ENCODE peak calls at places on chromosomes 1 and 21, in six cellular contexts. V is T follicular helper cell; K is PC-3; G is glutamatergic neuron; F is CD8-positive, alpha-beta memory T cell; M is adrenal gland. O is an unnamed sample.

GRCh38 chr1:219174672-219175564 is 1.2 kb downstream of the LYPLAL1 start:
- DNase-seq in V (peak; percentile 5), K (peak; percentile 60), G (no peak), F (no peak), M (peak; percentile 39), O (no peak)

GRCh38 chr21:45259206-45259795 is 28.4 kb downstream of the POFUT2 start:
- DNase-seq in V (no peak), K (no peak), G (no peak), F (no peak), M (no peak), O (no peak)

GRCh38 chr1:160438935-160439334 is 38.6 kb downstream of the VANGL2 start:
- DNase-seq in V (no peak), K (no peak), G (no peak), F (no peak), M (no peak), O (no peak)

GRCh38 chr1:228005511-228006033 is 1.2 kb upstream of the WNT3A start:
- DNase-seq in V (no peak), K (peak; percentile 21), G (no peak), F (no peak), M (no peak), O (no peak)

GRCh38 chr1:43444151-43444826 is 9.4 kb downstream of the HYI start:
- DNase-seq in V (no peak), K (no peak), G (peak; percentile 4), F (no peak), M (peak; percentile 20), O (no peak)

GRCh38 chr1:150926094-150926741 is at the start of gene SETDB1:
- DNase-seq in V (peak; percentile 84), K (peak; percentile 99), G (peak; percentile 96), F (peak; percentile 96), M (peak; percentile 98), O (peak; percentile 84)

GRCh38 chr1:179969962-179970361 is 15.4 kb downstream of the CEP350 start:
- DNase-seq in V (no peak), K (no peak), G (no peak), F (no peak), M (no peak), O (no peak)

GRCh38 chr1:223500560-223501425 is 107.6 kb downstream of the CCDC185 start:
- DNase-seq in V (no peak), K (peak; percentile 99), G (no peak), F (no peak), M (peak; percentile 65), O (no peak)

GRCh38 chr1:44135896-44136295 is 5.5 kb downstream of the KLF18 start:
- DNase-seq in V (no peak), K (no peak), G (no peak), F (no peak), M (no peak), O (no peak)

GRCh38 chr1:24414884-24415333 is 693 bp upstream of the NIPAL3 start:
- DNase-seq in V (no peak), K (no peak), G (no peak), F (no peak), M (no peak), O (no peak)

GRCh38 chr1:14371806-14372497 is 226.5 kb upstream of the KAZN start:
- DNase-seq in V (no peak), K (peak; percentile 93), G (no peak), F (no peak), M (no peak), O (no peak)

GRCh38 chr1:165144757-165145397 is 211.6 kb downstream of the LMX1A start:
- DNase-seq in V (no peak), K (peak; percentile 90), G (peak; percentile 74), F (no peak), M (peak; percentile 66), O (no peak)

GRCh38 chr1:50774759-50775351 is 185.2 kb downstream of the FAF1 start:
- DNase-seq in V (no peak), K (peak; percentile 77), G (no peak), F (no peak), M (no peak), O (no peak)

GRCh38 chr1:59568158-59568935 is 246.4 kb upstream of the HOOK1 start:
- DNase-seq in V (no peak), K (peak; percentile 35), G (no peak), F (no peak), M (no peak), O (no peak)

GRCh38 chr1:162725301-162725834 is 65.1 kb upstream of the HSD17B7 start:
- DNase-seq in V (no peak), K (peak; percentile 11), G (no peak), F (no peak), M (no peak), O (no peak)

GRCh38 chr1:111737216-111738132 is 1.7 kb downstream of the INKA2 start:
- DNase-seq in V (no peak), K (no peak), G (no peak), F (no peak), M (no peak), O (no peak)

GRCh38 chr1:101086783-101087182 is 61.2 kb upstream of the DPH5 start:
- DNase-seq in V (no peak), K (no peak), G (no peak), F (no peak), M (no peak), O (no peak)

GRCh38 chr1:215704089-215704860 is 137.2 kb downstream of the KCTD3 start:
- DNase-seq in V (no peak), K (peak; percentile 31), G (no peak), F (no peak), M (no peak), O (no peak)

GRCh38 chr1:157219182-157219581 is 81.0 kb upstream of the ETV3 start:
- DNase-seq in V (no peak), K (no peak), G (no peak), F (no peak), M (no peak), O (no peak)

GRCh38 chr1:91670781-91671180 is 170.1 kb downstream of the CDC7 start:
- DNase-seq in V (no peak), K (no peak), G (no peak), F (no peak), M (no peak), O (no peak)

GRCh38 chr1:228058981-228059535 is 23.4 kb upstream of the ARF1 start:
- DNase-seq in V (peak; percentile 69), K (no peak), G (peak; percentile 22), F (peak; percentile 70), M (no peak), O (peak; percentile 25)

GRCh38 chr1:53636621-53637171 is 102.3 kb downstream of the GLIS1 start:
- DNase-seq in V (no peak), K (no peak), G (no peak), F (no peak), M (peak; percentile 8), O (no peak)

GRCh38 chr1:214101828-214102227 is 114.1 kb downstream of the PROX1 start:
- DNase-seq in V (no peak), K (no peak), G (no peak), F (no peak), M (no peak), O (no peak)

GRCh38 chr1:215568287-215568692 is 1.2 kb downstream of the KCTD3 start:
- DNase-seq in V (no peak), K (peak; percentile 61), G (no peak), F (no peak), M (peak; percentile 47), O (no peak)

GRCh38 chr1:25899792-25900191 is 6.4 kb downstream of the STMN1 start:
- DNase-seq in V (no peak), K (no peak), G (no peak), F (no peak), M (no peak), O (no peak)

GRCh38 chr1:62333431-62333830 is 14.2 kb upstream of the KANK4 start:
- DNase-seq in V (no peak), K (peak; percentile 48), G (no peak), F (no peak), M (no peak), O (no peak)

GRCh38 chr1:41735139-41735538 is 183.6 kb downstream of the HIVEP3 start:
- DNase-seq in V (no peak), K (no peak), G (no peak), F (peak; percentile 4), M (no peak), O (no peak)

GRCh38 chr1:172069535-172069934 is 228.2 kb downstream of the DNM3 start:
- DNase-seq in V (no peak), K (no peak), G (no peak), F (no peak), M (no peak), O (no peak)

GRCh38 chr1:19313961-19314882 is 2.1 kb downstream of the SLC66A1 start:
- DNase-seq in V (no peak), K (no peak), G (no peak), F (peak; percentile 39), M (no peak), O (no peak)

GRCh38 chr1:22318279-22318983 is 133.2 kb upstream of the ZBTB40 start:
- DNase-seq in V (no peak), K (no peak), G (peak; percentile 87), F (peak; percentile 33), M (peak; percentile 66), O (no peak)

GRCh38 chr1:58741689-58742553 is 41.9 kb downstream of the JUN start:
- DNase-seq in V (no peak), K (no peak), G (no peak), F (no peak), M (no peak), O (no peak)